ENCODE peak calls at places on chromosomes 16 and 17, in seven cellular contexts. C, J, D, N, Z, G and E are unnamed samples. For H3K36me3, the result is how much of the 10 kb centered on the place peaks cover.

GRCh38 chr17:65814418-65814817 is 253.0 kb upstream of the AXIN2 start:
- DNase-seq in G (no peak), C (no peak), N (no peak), Z (no peak), D (no peak), J (no peak), E (no peak)

GRCh38 chr17:31595076-31595475 is 203.6 kb downstream of the RAB11FIP4 start:
- DNase-seq in J (no peak), Z (no peak), C (no peak), D (no peak), N (no peak), G (no peak), E (no peak)

GRCh38 chr17:57424777-57425188 is 168.5 kb downstream of the MSI2 start:
- DNase-seq in G (no peak), C (no peak), Z (no peak), J (peak), N (no peak), D (peak), E (no peak)

GRCh38 chr17:45430006-45430737 is 2.5 kb downstream of the ARHGAP27 start:
- DNase-seq in C (no peak), J (no peak), Z (no peak), N (no peak), D (no peak), G (no peak), E (no peak)

GRCh38 chr16:83995756-83996155 is 27.7 kb downstream of the NECAB2 start:
- DNase-seq in Z (no peak), J (peak), C (no peak), G (no peak), D (no peak), N (no peak), E (no peak)

GRCh38 chr16:10688726-10689125 is 6.0 kb downstream of the TEKT5 start:
- DNase-seq in Z (no peak), G (no peak), J (no peak), D (no peak), N (no peak), C (no peak), E (no peak)

GRCh38 chr16:70151391-70151790 is 22.2 kb upstream of the CLEC18C start:
- DNase-seq in Z (no peak), G (no peak), N (no peak), C (no peak), D (no peak), J (no peak), E (no peak)

GRCh38 chr16:25038239-25038954 is 23.2 kb upstream of the ARHGAP17 start:
- DNase-seq in G (no peak), J (no peak), D (no peak), Z (no peak), N (no peak), C (no peak), E (no peak)

GRCh38 chr17:74585711-74586110 is 6.4 kb downstream of the CD300LD start:
- DNase-seq in J (no peak), C (no peak), Z (no peak), D (no peak), N (no peak), G (no peak), E (no peak)

GRCh38 chr16:52861614-52862022 is 191.1 kb downstream of the CHD9NB start:
- DNase-seq in J (peak), Z (no peak), N (no peak), C (no peak), G (no peak), D (peak), E (no peak)

GRCh38 chr17:2624292-2624731 is 30.9 kb downstream of the PAFAH1B1 start:
- DNase-seq in Z (no peak), G (no peak), C (no peak), J (no peak), D (no peak), N (no peak), E (no peak)

GRCh38 chr16:11100239-11100750 is 155.7 kb downstream of the SOCS1 start:
- DNase-seq in D (no peak), G (no peak), C (peak), N (no peak), J (no peak), Z (no peak), E (no peak)

GRCh38 chr17:39240631-39241030 is 14.9 kb upstream of the STAC2 start:
- DNase-seq in D (no peak), Z (no peak), J (no peak), G (no peak), C (no peak), N (no peak), E (no peak)

GRCh38 chr17:16940116-16940881 is 31.6 kb downstream of the TNFRSF13B start:
- DNase-seq in Z (no peak), G (no peak), N (no peak), J (no peak), D (no peak), C (no peak), E (no peak)

DNA sequence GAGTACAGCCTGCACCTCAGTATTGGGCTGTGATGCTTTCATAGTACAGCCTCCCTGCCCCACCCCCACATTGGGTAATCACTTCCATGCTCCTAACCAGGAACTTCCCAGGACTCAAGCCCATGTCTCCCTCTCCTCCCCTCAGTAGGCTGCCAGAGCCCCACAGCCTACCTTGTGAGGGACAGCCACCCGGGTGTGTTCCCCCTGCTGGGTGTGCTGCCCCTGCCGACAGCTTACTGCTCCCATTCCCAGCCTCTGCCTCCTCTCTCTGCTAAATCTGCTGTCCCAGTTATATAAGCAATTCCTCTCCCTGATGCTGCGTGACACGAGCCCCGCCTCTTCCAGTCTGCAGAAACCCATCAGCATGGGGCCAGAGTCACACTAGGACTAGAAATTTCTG is at the start of gene RSKR:
- DNase-seq in N (no peak), Z (no peak), C (no peak), J (no peak), D (no peak), G (no peak), E (no peak)
- H3K36me3 ChIP-seq in N (under half), Z (under half), C (under half), J (under half), D (half or more), G (under half), E (under half)

GRCh38 chr16:62648256-62648655 is 612.0 kb upstream of the CDH8 start:
- DNase-seq in G (no peak), Z (no peak), C (no peak), D (no peak), J (no peak), N (no peak), E (no peak)
- H3K36me3 ChIP-seq in G (under half), Z (under half), C (under half), D (under half), J (under half), N (under half), E (under half)

GRCh38 chr17:46756861-46757260 is 61.6 kb downstream of the WNT3 start:
- DNase-seq in D (no peak), C (no peak), Z (no peak), G (no peak), J (no peak), N (no peak), E (no peak)

GRCh38 chr17:46756061-46756735 is 62.3 kb downstream of the WNT3 start:
- DNase-seq in C (no peak), J (no peak), N (no peak), D (no peak), Z (no peak), G (no peak), E (no peak)

GRCh38 chr17:46751425-46751824 is 67.1 kb downstream of the WNT3 start:
- DNase-seq in Z (no peak), N (no peak), J (no peak), D (no peak), G (no peak), C (no peak), E (no peak)
- H3K36me3 ChIP-seq in Z (under half), N (under half), J (under half), D (under half), G (under half), C (under half), E (under half)

GRCh38 chr17:40343126-40344119 is 21.1 kb downstream of the GJD3 start:
- DNase-seq in C (no peak), Z (no peak), N (no peak), G (no peak), D (no peak), J (peak), E (no peak)

GRCh38 chr17:40342575-40343058 is 21.9 kb downstream of the GJD3 start:
- DNase-seq in Z (no peak), D (no peak), C (no peak), N (no peak), J (peak), G (no peak), E (peak)

GRCh38 chr17:40345161-40346034 is 19.1 kb downstream of the GJD3 start:
- DNase-seq in J (peak), Z (no peak), G (peak), N (no peak), C (peak), D (peak), E (peak)

GRCh38 chr17:40346061-40346767 is 18.3 kb downstream of the GJD3 start:
- DNase-seq in J (peak), G (no peak), C (no peak), Z (no peak), N (no peak), D (peak), E (no peak)

GRCh38 chr17:40344321-40345160 is 20.0 kb downstream of the GJD3 start:
- DNase-seq in N (no peak), Z (no peak), G (no peak), C (no peak), J (no peak), D (no peak), E (no peak)
- H3K36me3 ChIP-seq in N (under half), Z (under half), G (under half), C (under half), J (under half), D (under half), E (under half)

GRCh38 chr17:42704495-42705494 is 22.5 kb downstream of the CNTNAP1 start:
- DNase-seq in C (no peak), D (no peak), G (no peak), Z (no peak), N (no peak), J (no peak), E (no peak)

GRCh38 chr17:42706732-42707131 is 24.4 kb downstream of the CNTNAP1 start:
- DNase-seq in Z (peak), J (no peak), D (no peak), G (no peak), C (no peak), N (no peak), E (no peak)

GRCh38 chr17:42709561-42709960 is 27.2 kb downstream of the CNTNAP1 start:
- DNase-seq in D (no peak), G (no peak), J (no peak), C (no peak), N (no peak), Z (no peak), E (no peak)

GRCh38 chr17:42708588-42708987 is 26.3 kb downstream of the CNTNAP1 start:
- DNase-seq in J (no peak), G (no peak), D (no peak), Z (no peak), N (no peak), C (no peak), E (no peak)
- H3K36me3 ChIP-seq in J (under half), G (under half), D (half or more), Z (half or more), N (half or more), C (under half), E (half or more)

GRCh38 chr17:62617894-62618472 is 9.5 kb upstream of the MRC2 start:
- DNase-seq in Z (no peak), N (no peak), D (no peak), J (no peak), G (no peak), C (no peak), E (no peak)
- H3K36me3 ChIP-seq in Z (under half), N (under half), D (under half), J (under half), G (under half), C (under half), E (under half)